ENCODE peak calls at places on chromosomes 11 and 22, in four cellular contexts. One of them, this sample, is unnamed.
A peak's percentile ranks its signal among the peaks of the same experiment; 100 is the strongest.

GRCh38 chr11:132126973-132127900 is 756.8 kb downstream of the NTM start:
- DNase-seq in GM12878: no peak
- DNase-seq in K562: no peak
- DNase-seq in HepG2: peak; percentile 3
- DNase-seq in this sample: peak; percentile 11

GRCh38 chr11:117464778-117465177 is 137.1 kb downstream of the CEP164 start:
- DNase-seq in HepG2: no peak
- DNase-seq in GM12878: no peak
- DNase-seq in K562: no peak
- DNase-seq in this sample: no peak

GRCh38 chr11:130796828-130797227 is 119.5 kb downstream of the SNX19 start:
- DNase-seq in K562: no peak
- DNase-seq in GM12878: no peak
- DNase-seq in HepG2: no peak
- DNase-seq in this sample: no peak

GRCh38 chr11:93513763-93514162 is 29.4 kb downstream of the SMCO4 start:
- DNase-seq in HepG2: no peak
- DNase-seq in K562: no peak
- DNase-seq in GM12878: no peak
- DNase-seq in this sample: no peak

GRCh38 chr22:48712558-48712957 is 1115.1 kb downstream of the BRD1 start:
- DNase-seq in HepG2: no peak
- DNase-seq in K562: no peak
- DNase-seq in GM12878: no peak
- DNase-seq in this sample: no peak

GRCh38 chr11:111422494-111423249 is 43.6 kb upstream of the POU2AF1 start:
- DNase-seq in K562: peak; percentile 59
- DNase-seq in GM12878: no peak
- DNase-seq in HepG2: peak; percentile 82
- DNase-seq in this sample: peak; percentile 71

GRCh38 chr11:110857885-110858555 is 145.8 kb upstream of the ARHGAP20 start:
- DNase-seq in HepG2: no peak
- DNase-seq in GM12878: no peak
- DNase-seq in K562: no peak
- DNase-seq in this sample: no peak

GRCh38 chr22:22878801-22879674 is 8.6 kb upstream of the IGLL5 start:
- DNase-seq in GM12878: no peak
- DNase-seq in HepG2: no peak
- DNase-seq in K562: no peak
- DNase-seq in this sample: no peak

GRCh38 chr22:31313366-31314147 is 21.3 kb upstream of the PIK3IP1 start:
- DNase-seq in K562: peak; percentile 54
- DNase-seq in HepG2: peak; percentile 46
- DNase-seq in GM12878: no peak
- DNase-seq in this sample: peak; percentile 77

GRCh38 chr11:113077379-113077778 is 116.2 kb downstream of the NCAM1 start:
- DNase-seq in K562: no peak
- DNase-seq in HepG2: no peak
- DNase-seq in GM12878: no peak
- DNase-seq in this sample: no peak

GRCh38 chr11:1518301-1518700 is 31.7 kb upstream of the MOB2 start:
- DNase-seq in HepG2: no peak
- DNase-seq in GM12878: no peak
- DNase-seq in K562: no peak
- DNase-seq in this sample: no peak

GRCh38 chr11:418343-419247 is 3.8 kb upstream of the SIGIRR start:
- DNase-seq in K562: no peak
- DNase-seq in HepG2: no peak
- DNase-seq in GM12878: no peak
- DNase-seq in this sample: no peak

GRCh38 chr11:64250875-64251721 is at the start of gene PLCB3:
- DNase-seq in K562: peak; percentile 69
- DNase-seq in GM12878: no peak
- DNase-seq in HepG2: no peak
- DNase-seq in this sample: peak; percentile 83

GRCh38 chr22:36065462-36065774 is 36.8 kb upstream of the RBFOX2 start:
- DNase-seq in GM12878: no peak
- DNase-seq in K562: no peak
- DNase-seq in HepG2: no peak
- DNase-seq in this sample: no peak

GRCh38 chr22:40009953-40010751 is 15.4 kb downstream of the FAM83F start:
- DNase-seq in HepG2: no peak
- DNase-seq in K562: no peak
- DNase-seq in GM12878: no peak
- DNase-seq in this sample: no peak

GRCh38 chr11:61679893-61680621 is at the start of gene DAGLA:
- DNase-seq in HepG2: peak; percentile 49
- DNase-seq in K562: peak; percentile 79
- DNase-seq in GM12878: no peak
- DNase-seq in this sample: peak; percentile 94

GRCh38 chr11:69657911-69658605 is 17.1 kb downstream of the LTO1 start:
- DNase-seq in K562: no peak
- DNase-seq in HepG2: peak; percentile 97
- DNase-seq in GM12878: no peak
- DNase-seq in this sample: no peak

GRCh38 chr11:66317766-66318575 is 1.1 kb upstream of the CD248 start:
- DNase-seq in HepG2: peak; percentile 70
- DNase-seq in K562: no peak
- DNase-seq in GM12878: no peak
- DNase-seq in this sample: no peak

GRCh38 chr22:28075260-28075981 is 156.4 kb upstream of the PITPNB start:
- DNase-seq in K562: peak; percentile 36
- DNase-seq in GM12878: no peak
- DNase-seq in HepG2: peak; percentile 18
- DNase-seq in this sample: no peak

GRCh38 chr11:78188809-78189724 is at the start of gene USP35:
- DNase-seq in K562: no peak
- DNase-seq in GM12878: no peak
- DNase-seq in HepG2: no peak
- DNase-seq in this sample: no peak

GRCh38 chr11:92707665-92708064 is 261.8 kb upstream of the MTNR1B start:
- DNase-seq in K562: no peak
- DNase-seq in GM12878: no peak
- DNase-seq in HepG2: no peak
- DNase-seq in this sample: no peak

GRCh38 chr22:48567213-48567975 is 1260.3 kb downstream of the BRD1 start:
- DNase-seq in K562: no peak
- DNase-seq in GM12878: no peak
- DNase-seq in HepG2: no peak
- DNase-seq in this sample: no peak

GRCh38 chr11:47400813-47401279 is 7.5 kb upstream of the SLC39A13 start:
- DNase-seq in HepG2: no peak
- DNase-seq in K562: peak; percentile 61
- DNase-seq in GM12878: peak; percentile 69
- DNase-seq in this sample: no peak

GRCh38 chr11:88404363-88404762 is 66.8 kb upstream of the CTSC start:
- DNase-seq in GM12878: no peak
- DNase-seq in HepG2: no peak
- DNase-seq in K562: no peak
- DNase-seq in this sample: no peak

GRCh38 chr11:72745511-72745910 is 6.7 kb downstream of the ARAP1 start:
- DNase-seq in HepG2: no peak
- DNase-seq in GM12878: no peak
- DNase-seq in K562: no peak
- DNase-seq in this sample: no peak

GRCh38 chr11:61429346-61429690 is 457 bp downstream of the CPSF7 start:
- DNase-seq in HepG2: peak; percentile 66
- DNase-seq in K562: peak; percentile 84
- DNase-seq in GM12878: no peak
- DNase-seq in this sample: peak; percentile 75

GRCh38 chr11:66846671-66847091 is 3.4 kb downstream of the RCE1 start:
- DNase-seq in K562: no peak
- DNase-seq in HepG2: no peak
- DNase-seq in GM12878: no peak
- DNase-seq in this sample: no peak

DNA sequence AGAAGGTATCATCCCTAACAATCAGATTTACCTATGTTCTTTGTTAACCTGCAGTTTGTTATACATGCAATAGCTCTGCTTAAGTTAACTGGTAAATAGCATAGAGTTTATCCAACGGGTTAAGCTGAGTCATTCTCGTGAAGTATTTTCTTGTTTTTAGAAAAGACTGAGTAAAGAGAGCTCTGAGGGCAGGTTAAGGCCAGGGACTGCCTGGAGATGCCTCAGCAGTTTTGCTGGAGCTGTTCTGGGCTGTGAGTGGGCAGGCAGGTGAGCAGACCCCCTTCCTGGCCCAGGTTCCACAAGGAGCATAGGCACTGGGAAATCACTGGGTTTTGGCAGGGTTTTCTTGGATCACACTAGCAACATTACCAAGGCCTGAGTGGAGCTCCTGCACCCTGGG is 27.0 kb downstream of the IRAG1 start:
- DNase-seq in HepG2: no peak
- DNase-seq in K562: peak; percentile 51
- DNase-seq in GM12878: no peak
- DNase-seq in this sample: no peak
- TF ChIP-seq SP1 in HepG2: no peak
- TF ChIP-seq SP1 in K562: no peak
- TF ChIP-seq SP1 in GM12878: no peak
- TF ChIP-seq SP1 in this sample: no peak

GRCh38 chr11:120929664-120930154 is 94.2 kb upstream of the TBCEL start:
- DNase-seq in HepG2: peak; percentile 30
- DNase-seq in K562: peak; percentile 70
- DNase-seq in GM12878: no peak
- DNase-seq in this sample: peak; percentile 79
- TF ChIP-seq FOXK2 in HepG2: no peak
- TF ChIP-seq FOXK2 in K562: no peak
- TF ChIP-seq FOXK2 in GM12878: no peak
- TF ChIP-seq FOXK2 in this sample: no peak

GRCh38 chr11:44823006-44823405 is 96.2 kb downstream of the TSPAN18 start:
- DNase-seq in HepG2: no peak
- DNase-seq in K562: peak; percentile 34
- DNase-seq in GM12878: no peak
- DNase-seq in this sample: no peak
- TF ChIP-seq SP1 in HepG2: no peak
- TF ChIP-seq SP1 in K562: no peak
- TF ChIP-seq SP1 in GM12878: no peak
- TF ChIP-seq SP1 in this sample: no peak

DNA sequence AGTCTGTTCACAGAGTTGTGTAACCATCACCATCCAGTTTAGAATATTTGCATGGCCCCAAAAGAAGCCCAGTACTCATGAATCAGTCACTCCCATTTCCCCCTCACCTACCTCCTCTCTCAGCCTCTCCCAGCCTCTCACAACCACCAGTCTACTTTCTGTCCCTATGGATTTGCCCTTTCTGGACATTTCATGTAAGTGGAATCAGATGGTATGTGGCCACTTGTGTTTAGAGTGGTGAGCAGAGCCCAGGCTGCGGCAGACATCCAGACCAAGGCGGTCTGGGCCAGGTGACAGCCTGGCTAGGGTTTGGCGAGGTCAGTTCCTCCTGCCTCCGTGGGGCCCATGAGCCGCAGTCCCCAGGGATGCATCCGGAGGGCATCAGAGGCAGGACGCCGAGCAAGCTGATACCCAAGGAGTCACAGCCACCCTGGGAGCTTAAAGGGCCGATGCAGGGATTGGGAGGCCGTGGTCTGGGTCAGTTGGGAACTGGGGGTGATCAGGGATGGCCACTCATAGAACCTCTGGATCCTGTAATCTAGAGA is 53.3 kb upstream of the CLDN5 start:
- DNase-seq in K562: no peak
- DNase-seq in HepG2: no peak
- DNase-seq in GM12878: no peak
- DNase-seq in this sample: no peak
- TF ChIP-seq FOXK2 in K562: no peak
- TF ChIP-seq FOXK2 in HepG2: no peak
- TF ChIP-seq FOXK2 in GM12878: no peak
- TF ChIP-seq FOXK2 in this sample: no peak

GRCh38 chr22:38417252-38418060 is 37.5 kb downstream of the KCNJ4 start:
- DNase-seq in K562: no peak
- DNase-seq in GM12878: no peak
- DNase-seq in HepG2: no peak
- DNase-seq in this sample: no peak
- TF ChIP-seq SP1 in K562: no peak
- TF ChIP-seq SP1 in GM12878: no peak
- TF ChIP-seq SP1 in HepG2: no peak
- TF ChIP-seq SP1 in this sample: no peak

GRCh38 chr22:43734370-43735005 is 77.6 kb downstream of the EFCAB6 start:
- DNase-seq in GM12878: no peak
- DNase-seq in HepG2: no peak
- DNase-seq in K562: no peak
- DNase-seq in this sample: no peak
- TF ChIP-seq FOXK2 in GM12878: no peak
- TF ChIP-seq FOXK2 in HepG2: no peak
- TF ChIP-seq FOXK2 in K562: no peak
- TF ChIP-seq FOXK2 in this sample: no peak

GRCh38 chr22:20760084-20760483 is 13.8 kb upstream of the SERPIND1 start:
- DNase-seq in HepG2: no peak
- DNase-seq in GM12878: no peak
- DNase-seq in K562: no peak
- DNase-seq in this sample: no peak

GRCh38 chr22:20752104-20752741 is 21.7 kb upstream of the SERPIND1 start:
- DNase-seq in HepG2: no peak
- DNase-seq in GM12878: no peak
- DNase-seq in K562: no peak
- DNase-seq in this sample: no peak

GRCh38 chr22:20752873-20753272 is 21.0 kb upstream of the SERPIND1 start:
- DNase-seq in K562: no peak
- DNase-seq in HepG2: no peak
- DNase-seq in GM12878: no peak
- DNase-seq in this sample: no peak

GRCh38 chr22:20758688-20759087 is 15.2 kb upstream of the SERPIND1 start:
- DNase-seq in HepG2: peak; percentile 56
- DNase-seq in K562: peak; percentile 64
- DNase-seq in GM12878: no peak
- DNase-seq in this sample: no peak

DNA sequence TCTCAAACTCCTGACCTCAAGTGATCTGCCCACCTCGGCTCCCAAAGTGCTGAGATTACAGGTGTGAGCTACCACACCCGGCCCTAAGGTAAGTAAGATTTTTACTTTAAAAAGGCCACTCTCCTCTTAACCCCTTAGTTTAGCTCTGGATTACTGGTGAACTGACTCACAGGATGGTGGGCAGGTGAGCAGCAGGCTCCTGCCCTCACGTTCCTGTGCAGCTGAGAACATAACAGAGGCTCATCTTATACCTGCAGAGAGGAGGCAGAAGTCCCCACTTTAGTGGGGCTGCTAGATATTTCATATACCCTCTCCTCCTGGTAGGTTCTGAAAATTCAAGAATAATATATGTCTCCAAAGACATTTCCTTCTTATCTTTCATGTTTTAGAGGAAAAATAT is 17.1 kb upstream of the SERPIND1 start:
- DNase-seq in GM12878: no peak
- DNase-seq in HepG2: no peak
- DNase-seq in K562: no peak
- DNase-seq in this sample: no peak
- TF ChIP-seq SP1 in GM12878: no peak
- TF ChIP-seq SP1 in HepG2: no peak
- TF ChIP-seq SP1 in K562: no peak
- TF ChIP-seq SP1 in this sample: no peak